ENCODE peak calls at places on chromosomes 1 and 21, in eight cellular contexts. Z, J, S, P, W, R, Y and C are unnamed samples.

GRCh38 chr1:177592624-177593023 is 377.2 kb downstream of the SEC16B start:
- DNase-seq in Z (no peak), J (no peak), S (no peak), P (no peak), W (no peak), R (no peak), Y (no peak), C (no peak)

GRCh38 chr21:28138272-28138671 is 854.4 kb downstream of the LTN1 start:
- DNase-seq in Z (no peak), J (no peak), S (no peak), P (no peak), W (no peak), R (no peak), Y (no peak), C (no peak)

GRCh38 chr1:67020304-67020703 is 33.6 kb downstream of the SLC35D1 start:
- DNase-seq in Z (no peak), J (no peak), S (no peak), P (no peak), W (no peak), R (no peak), Y (no peak), C (no peak)

GRCh38 chr1:165355977-165356811 is at the start of gene LMX1A:
- DNase-seq in Z (no peak), J (no peak), S (no peak), P (peak; percentile 18), W (no peak), R (no peak), Y (no peak), C (no peak)

GRCh38 chr1:204350857-204351573 is 8.7 kb downstream of the PLEKHA6 start:
- DNase-seq in Z (no peak), J (no peak), S (no peak), P (no peak), W (peak; percentile 79), R (peak; percentile 49), Y (no peak), C (no peak)

GRCh38 chr1:1124786-1125642 is 9.1 kb upstream of the C1orf159 start:
- DNase-seq in Z (no peak), J (no peak), S (peak; percentile 44), P (no peak), W (no peak), R (no peak), Y (no peak), C (no peak)

GRCh38 chr1:1629430-1630190 is 2.4 kb upstream of the MMP23B start:
- DNase-seq in Z (peak; percentile 61), J (no peak), S (no peak), P (no peak), W (peak; percentile 93), R (peak; percentile 60), Y (no peak), C (no peak)

GRCh38 chr1:30198805-30199403 is 524.5 kb downstream of the MATN1 start:
- DNase-seq in Z (no peak), J (no peak), S (no peak), P (no peak), W (no peak), R (no peak), Y (no peak), C (no peak)

GRCh38 chr1:161119017-161119378 is 1.1 kb downstream of the NIT1 start:
- DNase-seq in Z (no peak), J (no peak), S (no peak), P (no peak), W (no peak), R (peak; percentile 47), Y (no peak), C (no peak)

GRCh38 chr21:35351434-35351833 is 302.3 kb upstream of the RUNX1 start:
- DNase-seq in Z (no peak), J (no peak), S (no peak), P (no peak), W (no peak), R (no peak), Y (no peak), C (no peak)

GRCh38 chr1:79362470-79362869 is 355.9 kb upstream of the ADGRL4 start:
- DNase-seq in Z (no peak), J (no peak), S (no peak), P (no peak), W (no peak), R (no peak), Y (no peak), C (no peak)

GRCh38 chr1:109620396-109620817 is 770 bp downstream of the AMPD2 start:
- DNase-seq in Z (no peak), J (no peak), S (peak; percentile 9), P (peak; percentile 37), W (no peak), R (no peak), Y (no peak), C (no peak)

GRCh38 chr1:21592086-21592865 is 76.9 kb downstream of the RAP1GAP start:
- DNase-seq in Z (no peak), J (no peak), S (no peak), P (no peak), W (no peak), R (no peak), Y (no peak), C (no peak)

GRCh38 chr1:244968431-244968830 is 104.1 kb upstream of the HNRNPU start:
- DNase-seq in Z (no peak), J (no peak), S (no peak), P (no peak), W (peak; percentile 80), R (no peak), Y (no peak), C (no peak)

GRCh38 chr1:206442101-206442500 is 28.2 kb upstream of the IKBKE start:
- DNase-seq in Z (no peak), J (no peak), S (no peak), P (no peak), W (no peak), R (peak; percentile 15), Y (no peak), C (no peak)

GRCh38 chr1:63946866-63947491 is 173.2 kb downstream of the ROR1 start:
- DNase-seq in Z (no peak), J (no peak), S (no peak), P (no peak), W (no peak), R (no peak), Y (no peak), C (peak; percentile 97)

GRCh38 chr1:242055921-242056320 is 57.0 kb upstream of the MAP1LC3C start:
- DNase-seq in Z (no peak), J (no peak), S (no peak), P (no peak), W (no peak), R (no peak), Y (no peak), C (no peak)

GRCh38 chr1:14500912-14501311 is 97.6 kb upstream of the KAZN start:
- DNase-seq in Z (no peak), J (no peak), S (no peak), P (no peak), W (no peak), R (no peak), Y (no peak), C (no peak)

GRCh38 chr1:74534241-74534640 is 21.8 kb upstream of the LRRC53 start:
- DNase-seq in Z (no peak), J (no peak), S (no peak), P (no peak), W (no peak), R (no peak), Y (no peak), C (no peak)

GRCh38 chr1:201718346-201719202 is 110.4 kb upstream of the IPO9 start:
- DNase-seq in Z (no peak), J (no peak), S (no peak), P (peak; percentile 46), W (peak; percentile 71), R (no peak), Y (no peak), C (peak; percentile 90)

GRCh38 chr1:214377886-214378285 is 96.9 kb downstream of the SMYD2 start:
- DNase-seq in Z (no peak), J (no peak), S (no peak), P (no peak), W (no peak), R (no peak), Y (no peak), C (no peak)

GRCh38 chr21:33380483-33380998 is 22.7 kb upstream of the IFNGR2 start:
- DNase-seq in Z (peak; percentile 72), J (peak; percentile 71), S (peak; percentile 98), P (peak; percentile 95), W (peak; percentile 97), R (peak; percentile 91), Y (peak; percentile 89), C (peak; percentile 96)

GRCh38 chr1:66571789-66572188 is 37.8 kb downstream of the SGIP1 start:
- DNase-seq in Z (no peak), J (no peak), S (no peak), P (no peak), W (no peak), R (no peak), Y (no peak), C (no peak)